ENCODE peak calls at places on chromosomes 16 and 17, in eight cellular contexts. M is HEK293T, I is A172, H is right atrium auricular region, V is SHP77, J is PC-9, X is ecto neural progenitor cell, O is MV-4-11. K is an unnamed sample.

GRCh38 chr17:50935201-50936124 is 69.3 kb upstream of the TOB1 start:
- DNase-seq in V (peak; percentile 70), J (peak; percentile 82), O (peak; percentile 81), X (no peak), I (peak; percentile 97), M (no peak), H (no peak), K (no peak)

GRCh38 chr17:78123258-78123929 is 5.2 kb downstream of the TMC6 start:
- DNase-seq in M (no peak), O (no peak), X (no peak), I (no peak), J (no peak), H (no peak), V (no peak), K (no peak)

GRCh38 chr17:43368740-43369506 is 29.9 kb upstream of the ARL4D start:
- DNase-seq in H (peak; percentile 83), I (peak; percentile 62), V (peak; percentile 91), O (peak; percentile 84), X (peak; percentile 89), J (peak; percentile 77), M (peak; percentile 76), K (peak; percentile 43)

GRCh38 chr17:79977711-79978544 is 57.7 kb downstream of the TBC1D16 start:
- DNase-seq in I (no peak), J (no peak), H (no peak), O (no peak), X (peak; percentile 45), V (no peak), M (no peak), K (no peak)

GRCh38 chr17:45231481-45232116 is 9.9 kb downstream of the FMNL1 start:
- DNase-seq in I (no peak), H (no peak), V (peak; percentile 74), X (peak; percentile 73), M (peak; percentile 51), J (no peak), O (no peak), K (no peak)

GRCh38 chr17:79812206-79812968 is 15.5 kb upstream of the CBX8 start:
- DNase-seq in X (peak; percentile 70), H (no peak), I (no peak), O (no peak), J (no peak), V (peak; percentile 64), M (no peak), K (no peak)

GRCh38 chr17:8430966-8431365 is 4.7 kb upstream of the NDEL1 start:
- DNase-seq in M (no peak), H (peak; percentile 94), I (peak; percentile 75), J (no peak), O (no peak), X (peak; percentile 44), V (no peak), K (no peak)

GRCh38 chr17:34892864-34893263 is 68.4 kb downstream of the CCT6B start:
- DNase-seq in I (peak; percentile 10), V (no peak), J (peak; percentile 6), O (no peak), H (no peak), M (peak; percentile 62), X (peak; percentile 85), K (no peak)

GRCh38 chr17:74491645-74492044 is 25.2 kb downstream of the CD300A start:
- DNase-seq in X (no peak), H (no peak), I (no peak), J (no peak), O (peak; percentile 94), M (no peak), V (no peak), K (no peak)

GRCh38 chr16:77760800-77761199 is 27.6 kb upstream of the VAT1L start:
- DNase-seq in H (no peak), I (no peak), J (no peak), V (no peak), O (no peak), X (no peak), M (no peak), K (no peak)

GRCh38 chr17:40597168-40598020 is 32.1 kb upstream of the CCR7 start:
- DNase-seq in I (no peak), O (no peak), M (no peak), H (peak; percentile 38), V (no peak), J (no peak), X (no peak), K (no peak)

GRCh38 chr17:58215685-58216084 is 3.4 kb downstream of the MKS1 start:
- DNase-seq in M (no peak), V (no peak), J (no peak), H (no peak), I (peak; percentile 16), X (no peak), O (no peak), K (no peak)

GRCh38 chr17:72618018-72618509 is 474.4 kb downstream of the SLC39A11 start:
- DNase-seq in H (no peak), M (no peak), X (no peak), J (peak; percentile 75), I (no peak), V (no peak), O (peak; percentile 61), K (no peak)

GRCh38 chr16:2148714-2149629 is 547 bp downstream of the RAB26 start:
- DNase-seq in O (no peak), J (peak; percentile 51), H (no peak), V (peak; percentile 42), M (no peak), I (no peak), X (no peak), K (no peak)

GRCh38 chr17:16442594-16443389 is 27.4 kb downstream of the TRPV2 start:
- DNase-seq in V (no peak), J (no peak), M (no peak), I (no peak), O (peak; percentile 46), X (no peak), H (no peak), K (no peak)

GRCh38 chr17:45893725-45894021 is 681 bp upstream of the MAPT start:
- DNase-seq in I (no peak), V (no peak), M (no peak), H (no peak), O (no peak), X (no peak), J (no peak), K (no peak)

GRCh38 chr17:82390860-82391435 is 19.4 kb downstream of the UTS2R start:
- DNase-seq in I (no peak), H (no peak), M (no peak), J (no peak), X (no peak), O (no peak), V (no peak), K (no peak)

GRCh38 chr17:80942360-80943345 is 49.0 kb upstream of the CHMP6 start:
- DNase-seq in V (no peak), H (peak; percentile 95), I (peak; percentile 76), J (no peak), M (no peak), O (no peak), X (no peak), K (no peak)

GRCh38 chr17:57355090-57355859 is 99.0 kb downstream of the MSI2 start:
- DNase-seq in X (no peak), V (no peak), O (no peak), H (no peak), M (no peak), I (no peak), J (no peak), K (no peak)

GRCh38 chr16:49468611-49469322 is 95.2 kb downstream of the C16orf78 start:
- DNase-seq in I (no peak), V (no peak), M (no peak), O (no peak), X (peak; percentile 38), H (peak; percentile 42), J (no peak), K (peak; percentile 4)

GRCh38 chr17:50364715-50365114 is 8.3 kb downstream of the MRPL27 start:
- DNase-seq in V (no peak), M (no peak), O (no peak), X (no peak), H (no peak), I (no peak), J (no peak), K (no peak)

GRCh38 chr16:30972872-30973271 is 12.1 kb upstream of the HSD3B7 start:
- DNase-seq in V (no peak), O (no peak), J (no peak), X (no peak), M (peak; percentile 66), I (no peak), H (no peak), K (no peak)

GRCh38 chr17:601462-602303 is 113.0 kb downstream of the VPS53 start:
- DNase-seq in M (no peak), O (peak; percentile 79), X (no peak), I (no peak), H (no peak), J (no peak), V (no peak), K (no peak)

GRCh38 chr17:70100983-70101382 is 26.0 kb downstream of the KCNJ16 start:
- DNase-seq in O (no peak), I (no peak), X (no peak), M (no peak), H (no peak), V (no peak), J (no peak), K (no peak)

GRCh38 chr17:55348749-55349354 is 72.8 kb downstream of the MMD start:
- DNase-seq in X (peak; percentile 69), H (peak; percentile 64), I (peak; percentile 46), M (peak; percentile 65), V (peak; percentile 26), J (peak; percentile 32), O (no peak), K (peak; percentile 18)

GRCh38 chr17:49108318-49108717 is 24.3 kb upstream of the B4GALNT2 start:
- DNase-seq in I (peak; percentile 49), H (no peak), X (no peak), M (no peak), V (no peak), O (no peak), J (peak; percentile 31), K (no peak)

GRCh38 chr16:4723071-4723767 is 10.9 kb downstream of the ANKS3 start:
- DNase-seq in X (no peak), O (no peak), M (no peak), J (no peak), I (no peak), H (no peak), V (no peak), K (no peak)

GRCh38 chr17:40065041-40065770 is 2.4 kb downstream of the THRA start:
- DNase-seq in J (peak; percentile 23), H (no peak), M (no peak), V (no peak), O (no peak), I (peak; percentile 41), X (no peak), K (no peak)

GRCh38 chr16:72932677-72933335 is 115.1 kb downstream of the ZFHX3 start:
- DNase-seq in H (no peak), O (no peak), M (no peak), X (no peak), J (no peak), I (no peak), V (no peak), K (no peak)

GRCh38 chr16:87463722-87464690 is 28.8 kb downstream of the ZCCHC14 start:
- DNase-seq in H (peak; percentile 66), O (peak; percentile 88), J (no peak), I (peak; percentile 77), X (no peak), M (no peak), V (no peak), K (no peak)

GRCh38 chr17:80477647-80478478 is 1.5 kb upstream of the NPTX1 start:
- DNase-seq in I (no peak), V (no peak), M (peak; percentile 56), O (no peak), H (no peak), J (no peak), X (peak; percentile 88), K (no peak)

GRCh38 chr17:62627904-62628603 is 584 bp downstream of the MRC2 start:
- DNase-seq in M (peak; percentile 34), O (peak; percentile 39), J (no peak), X (no peak), V (no peak), I (peak; percentile 37), H (no peak), K (no peak)

GRCh38 chr17:77842148-77842905 is 116.2 kb upstream of the TNRC6C start:
- DNase-seq in O (peak; percentile 69), H (no peak), J (no peak), V (no peak), M (no peak), I (peak; percentile 66), X (no peak), K (no peak)

GRCh38 chr17:61489719-61490490 is 37.7 kb downstream of the TBX4 start:
- DNase-seq in V (no peak), X (peak; percentile 41), J (no peak), H (no peak), O (no peak), M (no peak), I (no peak), K (no peak)